ENCODE peak calls at places on chromosome X, in eight cellular contexts. I is HEK293T; S is activated CD4-positive, alpha-beta T cell treated with anti-CD3 and anti-CD28 coated beads, Interleukin-2, amount 50 U/mL, for 48 hours; L is tibial nerve; K is NCI-H1694 treated with DMSO at 0.1 percent for 48 hours; R is BJ; U is SW480; Y is GM04504. Q is an unnamed sample.

GRCh38 chrX:94178145-94178790 is 504.3 kb downstream of the FAM133A start:
- DNase-seq in U (peak; percentile 5), S (no peak), R (no peak), K (no peak), I (no peak), L (no peak), Y (no peak), Q (no peak)

GRCh38 chrX:48957477-48957826 is at the start of gene OTUD5:
- DNase-seq in I (peak; percentile 64), R (no peak), K (peak; percentile 73), L (peak; percentile 19), U (no peak), S (peak; percentile 62), Y (no peak), Q (no peak)

GRCh38 chrX:15714529-15714928 is 23.5 kb upstream of the CA5B start:
- DNase-seq in R (no peak), S (no peak), U (no peak), I (no peak), K (no peak), Y (no peak), L (no peak), Q (no peak)

GRCh38 chrX:25968920-25969319 is 169.2 kb upstream of the MAGEB18 start:
- DNase-seq in K (peak; percentile 4), R (no peak), S (no peak), L (no peak), I (peak; percentile 65), Y (no peak), U (no peak), Q (no peak)

GRCh38 chrX:24117288-24117687 is 32.2 kb upstream of the ZFX start:
- DNase-seq in S (no peak), Y (peak; percentile 68), K (peak; percentile 86), R (peak; percentile 39), U (no peak), I (no peak), L (no peak), Q (peak; percentile 50)

GRCh38 chrX:12080265-12080664 is 58.0 kb upstream of the FRMPD4 start:
- DNase-seq in S (no peak), U (peak; percentile 13), K (peak; percentile 7), I (peak; percentile 34), R (no peak), L (no peak), Y (peak; percentile 15), Q (peak; percentile 11)

GRCh38 chrX:482192-482701 is 95.5 kb upstream of the PPP2R3B start:
- DNase-seq in Y (no peak), R (no peak), I (no peak), U (no peak), L (no peak), K (no peak), S (no peak), Q (no peak)

GRCh38 chrX:134688839-134689238 is 30.6 kb upstream of the PLAC1 start:
- DNase-seq in Y (no peak), I (no peak), U (peak; percentile 11), L (no peak), K (no peak), R (no peak), S (no peak), Q (no peak)

GRCh38 chrX:20063716-20064351 is 52.9 kb downstream of the MAP7D2 start:
- DNase-seq in I (peak; percentile 23), Y (no peak), K (no peak), S (peak; percentile 10), L (no peak), U (no peak), R (no peak), Q (no peak)

GRCh38 chrX:16827225-16827624 is 41.0 kb downstream of the TXLNG start:
- DNase-seq in U (no peak), R (no peak), Y (no peak), K (no peak), L (no peak), I (no peak), S (no peak), Q (no peak)

GRCh38 chrX:139538907-139539593 is 8.5 kb downstream of the F9 start:
- DNase-seq in I (no peak), U (no peak), K (no peak), S (no peak), L (no peak), Y (no peak), R (no peak), Q (no peak)